ENCODE peak calls at places on chromosome 22, in eight cellular contexts. O, X, E, S, N, D, I and L are unnamed samples.
A peak's percentile ranks its signal among the peaks of the same experiment; 100 is the strongest.

GRCh38 chr22:38946771-38947170 is 10.6 kb upstream of the APOBEC3A start:
- DNase-seq in E (no peak), S (no peak), O (no peak), N (no peak), D (peak; percentile 13), I (no peak), X (no peak), L (no peak)

GRCh38 chr22:47795477-47796127 is 1033.2 kb downstream of the TBC1D22A start:
- DNase-seq in O (no peak), S (no peak), D (no peak), N (no peak), I (no peak), E (no peak), X (no peak), L (no peak)

GRCh38 chr22:48382197-48382596 is 1445.5 kb downstream of the BRD1 start:
- DNase-seq in X (no peak), E (no peak), S (no peak), N (no peak), D (no peak), O (no peak), I (no peak), L (no peak)

GRCh38 chr22:36386351-36386899 is 1.3 kb downstream of the MYH9 start:
- DNase-seq in S (no peak), D (peak; percentile 66), I (peak; percentile 46), E (peak; percentile 65), N (no peak), X (no peak), O (no peak), L (no peak)

GRCh38 chr22:27857441-27857840 is 55.9 kb upstream of the MN1 start:
- DNase-seq in N (no peak), O (no peak), E (no peak), X (no peak), S (no peak), I (no peak), D (no peak), L (no peak)

GRCh38 chr22:46803031-46803880 is 40.8 kb downstream of the TBC1D22A start:
- DNase-seq in O (peak; percentile 55), E (no peak), N (no peak), I (no peak), D (peak; percentile 83), X (peak; percentile 54), S (no peak), L (no peak)

GRCh38 chr22:48627203-48627602 is 1200.5 kb downstream of the BRD1 start:
- DNase-seq in O (no peak), I (no peak), D (no peak), X (no peak), N (no peak), S (no peak), E (no peak), L (no peak)

GRCh38 chr22:37607010-37607911 is 1.4 kb upstream of the GGA1 start:
- DNase-seq in S (peak; percentile 44), O (peak; percentile 94), I (no peak), N (peak; percentile 44), X (peak; percentile 84), E (peak; percentile 94), D (peak; percentile 92), L (peak; percentile 69)

GRCh38 chr22:25388415-25388814 is 169.0 kb downstream of the CRYBB2 start:
- DNase-seq in N (no peak), I (no peak), E (no peak), D (no peak), O (no peak), X (no peak), S (no peak), L (no peak)

GRCh38 chr22:43152355-43153071 is 1.2 kb downstream of the TSPO start:
- DNase-seq in X (peak; percentile 34), I (peak; percentile 8), N (peak; percentile 50), O (no peak), E (peak; percentile 73), S (no peak), D (peak; percentile 91), L (no peak)

GRCh38 chr22:43537019-43537585 is 125.3 kb downstream of the MPPED1 start:
- DNase-seq in N (no peak), I (no peak), X (no peak), D (no peak), O (no peak), S (no peak), E (no peak), L (peak; percentile 22)